ENCODE peak calls at places on chromosome X, in seven cellular contexts. J is breast epithelium, K is mesothelial cell of epicardium, P is tibial artery, E is astrocyte of the spinal cord, V is uterus, I is MM.1S. U is an unnamed sample.

GRCh38 chrX:101081257-101081656 is 2.6 kb downstream of the TMEM35A start:
- DNase-seq in E (no peak), I (no peak), P (no peak), V (no peak), J (no peak), K (no peak), U (no peak)

GRCh38 chrX:65407157-65407626 is 127.4 kb downstream of the LAS1L start:
- DNase-seq in E (no peak), J (no peak), I (no peak), K (no peak), V (no peak), P (no peak), U (no peak)

GRCh38 chrX:153611298-153612095 is 12.6 kb upstream of the CCNQ start:
- DNase-seq in I (no peak), V (no peak), E (no peak), J (no peak), K (no peak), P (no peak), U (peak; percentile 58)

GRCh38 chrX:10126044-10126443 is 30.7 kb upstream of the CLCN4 start:
- DNase-seq in K (no peak), P (no peak), V (no peak), J (no peak), E (no peak), I (no peak), U (no peak)

GRCh38 chrX:78307665-78308064 is 19.7 kb downstream of the CYSLTR1 start:
- DNase-seq in J (no peak), E (no peak), P (no peak), I (no peak), K (no peak), V (no peak), U (no peak)

GRCh38 chrX:40145001-40145631 is 47.4 kb upstream of the BCOR start:
- DNase-seq in V (peak; percentile 46), E (no peak), J (no peak), K (no peak), I (no peak), P (no peak), U (peak; percentile 78)

GRCh38 chrX:78964598-78964997 is 19.4 kb downstream of the P2RY10 start:
- DNase-seq in J (no peak), K (no peak), E (no peak), P (no peak), I (no peak), V (no peak), U (no peak)

GRCh38 chrX:150362599-150363481 is at the start of gene MAMLD1:
- DNase-seq in I (peak; percentile 38), V (peak; percentile 68), J (no peak), K (no peak), P (peak; percentile 84), E (peak; percentile 83), U (peak; percentile 89)

GRCh38 chrX:10582945-10583344 is 37.4 kb downstream of the MID1 start:
- DNase-seq in E (peak; percentile 71), P (no peak), V (no peak), I (no peak), J (no peak), K (no peak), U (no peak)

GRCh38 chrX:119887721-119888425 is 7.8 kb upstream of the AKAP14 start:
- DNase-seq in I (no peak), V (peak; percentile 37), J (peak; percentile 52), P (peak; percentile 21), E (peak; percentile 46), K (no peak), U (peak; percentile 87)

GRCh38 chrX:71867680-71868079 is 43.0 kb upstream of the NHSL2 start:
- DNase-seq in I (no peak), K (no peak), J (no peak), P (no peak), V (no peak), E (no peak), U (no peak)

GRCh38 chrX:22063284-22063683 is 31.2 kb downstream of the PHEX start:
- DNase-seq in V (no peak), I (peak; percentile 15), P (no peak), E (no peak), J (no peak), K (no peak), U (no peak)

GRCh38 chrX:18119856-18120255 is 100.8 kb downstream of the BEND2 start:
- DNase-seq in P (no peak), K (no peak), E (no peak), J (no peak), V (no peak), I (no peak), U (no peak)
- TF ChIP-seq CTCF in P (no peak), K (no peak), E (no peak), J (no peak), V (no peak), I (no peak), U (no peak)

DNA sequence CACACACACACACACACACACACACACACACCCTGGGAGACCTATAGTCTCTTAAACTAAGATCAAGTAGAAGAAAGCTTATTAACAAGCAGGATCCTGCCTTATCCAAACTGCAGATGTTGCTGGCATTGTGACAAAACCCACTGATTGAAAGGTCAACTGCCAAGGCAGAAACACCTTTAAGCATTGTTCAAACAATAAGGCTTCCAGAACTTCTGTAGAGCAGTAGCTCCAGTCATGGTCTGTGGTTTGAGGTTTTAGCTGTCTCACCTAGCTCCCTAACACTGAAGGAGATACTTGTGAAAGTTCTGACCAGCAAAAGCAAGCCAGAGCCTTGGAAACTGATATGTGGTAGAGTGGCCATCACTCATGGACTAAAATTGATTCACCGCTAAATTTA is 59.8 kb downstream of the PTCHD1 start:
- DNase-seq in I (peak; percentile 36), E (peak; percentile 2), V (no peak), P (no peak), J (no peak), K (no peak), U (no peak)
- TF ChIP-seq CTCF in I (no peak), E (no peak), V (no peak), P (no peak), J (no peak), K (no peak), U (no peak)

GRCh38 chrX:68719181-68719903 is 71.9 kb downstream of the STARD8 start:
- DNase-seq in K (no peak), J (no peak), P (no peak), E (no peak), I (no peak), V (no peak), U (peak; percentile 72)
- TF ChIP-seq CTCF in K (no peak), J (no peak), P (no peak), E (no peak), I (no peak), V (no peak), U (no peak)

GRCh38 chrX:68498508-68499379 is at the start of gene YIPF6:
- DNase-seq in K (peak; percentile 36), I (peak; percentile 63), E (peak; percentile 66), V (peak; percentile 74), P (peak; percentile 68), J (peak; percentile 81), U (peak; percentile 94)

GRCh38 chrX:68492583-68492982 is 6.3 kb upstream of the YIPF6 start:
- DNase-seq in P (no peak), E (no peak), V (no peak), J (no peak), K (no peak), I (no peak), U (no peak)

GRCh38 chrX:68503830-68504229 is 5.0 kb downstream of the YIPF6 start:
- DNase-seq in V (no peak), E (no peak), K (no peak), J (no peak), P (no peak), I (no peak), U (no peak)

GRCh38 chrX:68500105-68500504 is 1.3 kb downstream of the YIPF6 start:
- DNase-seq in E (no peak), J (no peak), I (no peak), P (no peak), V (no peak), K (no peak), U (no peak)

GRCh38 chrX:68498044-68498507 is 775 bp upstream of the YIPF6 start:
- DNase-seq in E (peak; percentile 51), V (no peak), J (no peak), I (no peak), P (no peak), K (no peak), U (no peak)
- TF ChIP-seq CTCF in E (peak; percentile 16), V (peak; percentile 8), J (no peak), I (no peak), P (no peak), K (no peak), U (no peak)

DNA sequence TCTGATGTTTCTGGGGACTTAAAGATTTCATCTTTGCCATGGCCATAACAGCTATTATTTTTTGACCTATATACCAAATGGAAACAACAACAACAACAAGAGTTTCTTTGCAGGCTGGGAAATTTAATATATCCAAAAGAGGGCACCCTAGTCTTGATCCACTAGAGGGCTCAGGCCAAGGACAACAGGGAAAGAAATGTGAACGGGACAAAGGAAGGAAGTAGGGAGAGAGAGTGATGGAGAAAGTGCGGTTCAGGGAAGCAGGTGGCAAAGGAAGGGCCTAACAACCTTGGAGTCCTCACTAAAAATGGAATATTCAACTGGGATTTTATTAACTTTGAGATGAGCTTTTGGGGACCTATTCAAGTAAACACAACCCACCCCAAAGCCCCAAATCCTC is 67.8 kb upstream of the SCML1 start:
- DNase-seq in K (no peak), V (no peak), I (no peak), J (no peak), P (no peak), E (no peak), U (no peak)
- TF ChIP-seq CTCF in K (no peak), V (no peak), I (no peak), J (no peak), P (no peak), E (no peak), U (no peak)

DNA sequence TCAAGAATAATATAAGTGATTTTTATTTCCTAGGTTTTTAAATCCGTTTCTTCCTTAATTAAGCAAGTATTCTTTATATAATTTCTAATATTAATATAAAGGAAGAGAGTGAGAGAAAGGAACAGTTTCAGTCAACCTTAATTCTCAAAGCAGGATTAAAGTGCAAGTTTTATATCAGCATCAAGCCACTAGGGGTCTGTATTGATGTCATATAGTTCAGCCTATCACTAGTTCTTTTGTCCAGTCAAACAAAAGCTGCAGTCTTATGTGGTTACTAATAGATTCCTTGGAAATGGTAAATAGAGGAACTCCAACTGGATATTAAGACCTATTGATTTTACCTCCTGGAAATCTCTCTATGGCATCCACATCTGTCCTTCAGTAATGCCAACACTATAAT is 82.0 kb downstream of the NAP1L3 start:
- DNase-seq in E (no peak), I (no peak), P (no peak), V (no peak), J (no peak), K (no peak), U (no peak)
- TF ChIP-seq CTCF in E (no peak), I (no peak), P (no peak), V (no peak), J (no peak), K (peak; percentile 8), U (no peak)

GRCh38 chrX:34332336-34332735 is 200.2 kb upstream of the FAM47A start:
- DNase-seq in E (no peak), V (no peak), P (no peak), J (no peak), K (no peak), I (no peak), U (no peak)
- TF ChIP-seq CTCF in E (peak; percentile 29), V (no peak), P (no peak), J (no peak), K (no peak), I (peak; percentile 7), U (no peak)

U was measured in spleen.